ENCODE peak calls at places on chromosomes 6 and 20, in nine cellular contexts. One of them, this sample, is unnamed.

GRCh38 chr20:56687061-56687460 is 58.0 kb downstream of the TFAP2C start:
- DNase-seq in heart left ventricle: no peak
- DNase-seq in esophagus squamous epithelium: no peak
- DNase-seq in body of pancreas: no peak
- DNase-seq in tibial nerve: no peak
- DNase-seq in ovary: no peak
- DNase-seq in stomach: no peak
- DNase-seq in HepG2: no peak
- DNase-seq in adrenal gland: no peak
- DNase-seq in this sample: no peak

GRCh38 chr20:891121-892080 is 24.7 kb downstream of the ANGPT4 start:
- DNase-seq in heart left ventricle: peak
- DNase-seq in esophagus squamous epithelium: no peak
- DNase-seq in body of pancreas: peak
- DNase-seq in tibial nerve: peak
- DNase-seq in ovary: peak
- DNase-seq in stomach: no peak
- DNase-seq in HepG2: no peak
- DNase-seq in adrenal gland: peak
- DNase-seq in this sample: no peak

GRCh38 chr6:131136021-131136847 is 967 bp downstream of the AKAP7 start:
- DNase-seq in heart left ventricle: no peak
- DNase-seq in esophagus squamous epithelium: no peak
- DNase-seq in body of pancreas: peak
- DNase-seq in tibial nerve: peak
- DNase-seq in ovary: peak
- DNase-seq in stomach: no peak
- DNase-seq in HepG2: peak
- DNase-seq in adrenal gland: peak
- DNase-seq in this sample: no peak

GRCh38 chr6:113370508-113370907 is 486.6 kb upstream of the MARCKS start:
- DNase-seq in heart left ventricle: no peak
- DNase-seq in esophagus squamous epithelium: no peak
- DNase-seq in body of pancreas: no peak
- DNase-seq in tibial nerve: no peak
- DNase-seq in ovary: no peak
- DNase-seq in stomach: no peak
- DNase-seq in HepG2: no peak
- DNase-seq in adrenal gland: no peak
- DNase-seq in this sample: no peak

GRCh38 chr6:118810420-118811027 is 83.4 kb upstream of the ASF1A start:
- DNase-seq in heart left ventricle: no peak
- DNase-seq in esophagus squamous epithelium: no peak
- DNase-seq in body of pancreas: peak
- DNase-seq in tibial nerve: no peak
- DNase-seq in ovary: no peak
- DNase-seq in stomach: peak
- DNase-seq in HepG2: no peak
- DNase-seq in adrenal gland: no peak
- DNase-seq in this sample: no peak

GRCh38 chr6:109869398-109870165 is 108.5 kb upstream of the GPR6 start:
- DNase-seq in heart left ventricle: no peak
- DNase-seq in esophagus squamous epithelium: no peak
- DNase-seq in body of pancreas: peak
- DNase-seq in tibial nerve: no peak
- DNase-seq in ovary: peak
- DNase-seq in stomach: no peak
- DNase-seq in HepG2: no peak
- DNase-seq in adrenal gland: no peak
- DNase-seq in this sample: no peak

GRCh38 chr20:57545927-57546662 is 14.8 kb upstream of the PCK1 start:
- DNase-seq in heart left ventricle: no peak
- DNase-seq in esophagus squamous epithelium: no peak
- DNase-seq in body of pancreas: no peak
- DNase-seq in tibial nerve: no peak
- DNase-seq in ovary: no peak
- DNase-seq in stomach: no peak
- DNase-seq in HepG2: no peak
- DNase-seq in adrenal gland: no peak
- DNase-seq in this sample: no peak

GRCh38 chr20:36808317-36809257 is 35.0 kb upstream of the DSN1 start:
- DNase-seq in heart left ventricle: peak
- DNase-seq in esophagus squamous epithelium: no peak
- DNase-seq in body of pancreas: peak
- DNase-seq in tibial nerve: peak
- DNase-seq in ovary: no peak
- DNase-seq in stomach: peak
- DNase-seq in HepG2: peak
- DNase-seq in adrenal gland: peak
- DNase-seq in this sample: peak

GRCh38 chr6:112665815-112666214 is 318.7 kb downstream of the RFPL4B start:
- DNase-seq in heart left ventricle: no peak
- DNase-seq in esophagus squamous epithelium: no peak
- DNase-seq in body of pancreas: no peak
- DNase-seq in tibial nerve: no peak
- DNase-seq in ovary: no peak
- DNase-seq in stomach: no peak
- DNase-seq in HepG2: no peak
- DNase-seq in adrenal gland: no peak
- DNase-seq in this sample: no peak

GRCh38 chr20:5215592-5216304 is 88.9 kb downstream of the CDS2 start:
- DNase-seq in heart left ventricle: no peak
- DNase-seq in esophagus squamous epithelium: no peak
- DNase-seq in body of pancreas: no peak
- DNase-seq in tibial nerve: no peak
- DNase-seq in ovary: no peak
- DNase-seq in stomach: no peak
- DNase-seq in HepG2: no peak
- DNase-seq in adrenal gland: no peak
- DNase-seq in this sample: no peak

GRCh38 chr6:142993977-142994376 is 49.0 kb upstream of the HIVEP2 start:
- DNase-seq in heart left ventricle: no peak
- DNase-seq in esophagus squamous epithelium: no peak
- DNase-seq in body of pancreas: no peak
- DNase-seq in tibial nerve: no peak
- DNase-seq in ovary: no peak
- DNase-seq in stomach: no peak
- DNase-seq in HepG2: no peak
- DNase-seq in adrenal gland: no peak
- DNase-seq in this sample: no peak

GRCh38 chr6:90028995-90029635 is 134.8 kb downstream of the GJA10 start:
- DNase-seq in heart left ventricle: no peak
- DNase-seq in esophagus squamous epithelium: no peak
- DNase-seq in body of pancreas: no peak
- DNase-seq in tibial nerve: no peak
- DNase-seq in ovary: no peak
- DNase-seq in stomach: no peak
- DNase-seq in HepG2: no peak
- DNase-seq in adrenal gland: no peak
- DNase-seq in this sample: no peak

GRCh38 chr20:23032679-23033078 is 2.4 kb upstream of the SSTR4 start:
- DNase-seq in heart left ventricle: no peak
- DNase-seq in esophagus squamous epithelium: no peak
- DNase-seq in body of pancreas: no peak
- DNase-seq in tibial nerve: no peak
- DNase-seq in ovary: no peak
- DNase-seq in stomach: no peak
- DNase-seq in HepG2: no peak
- DNase-seq in adrenal gland: no peak
- DNase-seq in this sample: no peak

GRCh38 chr6:41921712-41921998 is 356 bp downstream of the BYSL start:
- DNase-seq in heart left ventricle: no peak
- DNase-seq in esophagus squamous epithelium: no peak
- DNase-seq in body of pancreas: no peak
- DNase-seq in tibial nerve: no peak
- DNase-seq in ovary: no peak
- DNase-seq in stomach: no peak
- DNase-seq in HepG2: no peak
- DNase-seq in adrenal gland: no peak
- DNase-seq in this sample: no peak

GRCh38 chr6:46350714-46351113 is 140.5 kb downstream of the RCAN2 start:
- DNase-seq in heart left ventricle: peak
- DNase-seq in esophagus squamous epithelium: no peak
- DNase-seq in body of pancreas: no peak
- DNase-seq in tibial nerve: no peak
- DNase-seq in ovary: no peak
- DNase-seq in stomach: no peak
- DNase-seq in HepG2: no peak
- DNase-seq in adrenal gland: no peak
- DNase-seq in this sample: no peak

GRCh38 chr6:31094389-31094881 is 17.9 kb downstream of the C6orf15 start:
- DNase-seq in heart left ventricle: no peak
- DNase-seq in esophagus squamous epithelium: no peak
- DNase-seq in body of pancreas: no peak
- DNase-seq in tibial nerve: no peak
- DNase-seq in ovary: no peak
- DNase-seq in stomach: no peak
- DNase-seq in HepG2: no peak
- DNase-seq in adrenal gland: no peak
- DNase-seq in this sample: no peak

GRCh38 chr6:163349001-163349680 is 65.4 kb upstream of the QKI start:
- DNase-seq in heart left ventricle: no peak
- DNase-seq in esophagus squamous epithelium: no peak
- DNase-seq in body of pancreas: no peak
- DNase-seq in tibial nerve: no peak
- DNase-seq in ovary: no peak
- DNase-seq in stomach: no peak
- DNase-seq in HepG2: no peak
- DNase-seq in adrenal gland: no peak
- DNase-seq in this sample: no peak

GRCh38 chr20:57397693-57398108 is 6.5 kb downstream of the RBM38 start:
- DNase-seq in heart left ventricle: peak
- DNase-seq in esophagus squamous epithelium: no peak
- DNase-seq in body of pancreas: no peak
- DNase-seq in tibial nerve: no peak
- DNase-seq in ovary: peak
- DNase-seq in stomach: peak
- DNase-seq in HepG2: no peak
- DNase-seq in adrenal gland: no peak
- DNase-seq in this sample: no peak

GRCh38 chr6:43807228-43808061 is 37.4 kb downstream of the VEGFA start:
- DNase-seq in heart left ventricle: no peak
- DNase-seq in esophagus squamous epithelium: no peak
- DNase-seq in body of pancreas: peak
- DNase-seq in tibial nerve: no peak
- DNase-seq in ovary: no peak
- DNase-seq in stomach: no peak
- DNase-seq in HepG2: peak
- DNase-seq in adrenal gland: no peak
- DNase-seq in this sample: no peak
- TF ChIP-seq POLR2A in heart left ventricle: no peak
- TF ChIP-seq POLR2A in esophagus squamous epithelium: no peak
- TF ChIP-seq POLR2A in body of pancreas: no peak
- TF ChIP-seq POLR2A in tibial nerve: no peak
- TF ChIP-seq POLR2A in ovary: no peak
- TF ChIP-seq POLR2A in stomach: no peak
- TF ChIP-seq POLR2A in HepG2: no peak
- TF ChIP-seq POLR2A in adrenal gland: no peak
- TF ChIP-seq POLR2A in this sample: no peak

GRCh38 chr6:68040312-68040778 is 594.7 kb upstream of the ADGRB3 start:
- DNase-seq in heart left ventricle: no peak
- DNase-seq in esophagus squamous epithelium: no peak
- DNase-seq in body of pancreas: no peak
- DNase-seq in tibial nerve: no peak
- DNase-seq in ovary: no peak
- DNase-seq in stomach: no peak
- DNase-seq in HepG2: no peak
- DNase-seq in adrenal gland: no peak
- DNase-seq in this sample: no peak

GRCh38 chr6:68038815-68039408 is 596.2 kb upstream of the ADGRB3 start:
- DNase-seq in heart left ventricle: no peak
- DNase-seq in esophagus squamous epithelium: no peak
- DNase-seq in body of pancreas: no peak
- DNase-seq in tibial nerve: no peak
- DNase-seq in ovary: no peak
- DNase-seq in stomach: no peak
- DNase-seq in HepG2: no peak
- DNase-seq in adrenal gland: no peak
- DNase-seq in this sample: no peak

GRCh38 chr6:68039641-68040311 is 595.3 kb upstream of the ADGRB3 start:
- DNase-seq in heart left ventricle: no peak
- DNase-seq in esophagus squamous epithelium: no peak
- DNase-seq in body of pancreas: no peak
- DNase-seq in tibial nerve: no peak
- DNase-seq in ovary: no peak
- DNase-seq in stomach: no peak
- DNase-seq in HepG2: no peak
- DNase-seq in adrenal gland: no peak
- DNase-seq in this sample: no peak

GRCh38 chr6:68042339-68043121 is 592.6 kb upstream of the ADGRB3 start:
- DNase-seq in heart left ventricle: no peak
- DNase-seq in esophagus squamous epithelium: no peak
- DNase-seq in body of pancreas: no peak
- DNase-seq in tibial nerve: no peak
- DNase-seq in ovary: no peak
- DNase-seq in stomach: no peak
- DNase-seq in HepG2: no peak
- DNase-seq in adrenal gland: no peak
- DNase-seq in this sample: no peak

DNA sequence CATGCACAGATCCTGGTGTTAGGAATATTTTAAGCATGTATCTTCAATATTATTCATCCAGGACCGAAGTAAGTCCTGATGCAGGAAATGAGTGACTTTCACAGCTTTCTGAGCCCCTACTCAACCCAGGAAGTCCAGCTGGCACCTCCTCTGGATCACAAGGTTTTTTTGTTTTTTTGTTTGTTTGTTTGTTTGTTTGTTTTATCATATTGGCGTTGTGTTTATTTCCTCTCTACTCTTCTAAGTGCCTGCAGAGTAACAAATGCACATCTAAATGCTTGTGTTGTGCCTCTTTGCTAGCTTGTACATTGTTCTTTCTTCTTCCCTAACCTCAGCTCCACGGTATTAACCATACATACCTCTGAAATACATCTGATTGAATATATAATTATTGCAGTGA is 594.3 kb upstream of the ADGRB3 start:
- DNase-seq in heart left ventricle: no peak
- DNase-seq in esophagus squamous epithelium: no peak
- DNase-seq in body of pancreas: no peak
- DNase-seq in tibial nerve: no peak
- DNase-seq in ovary: no peak
- DNase-seq in stomach: no peak
- DNase-seq in HepG2: no peak
- DNase-seq in adrenal gland: no peak
- DNase-seq in this sample: no peak
- TF ChIP-seq POLR2A in heart left ventricle: no peak
- TF ChIP-seq POLR2A in esophagus squamous epithelium: no peak
- TF ChIP-seq POLR2A in body of pancreas: no peak
- TF ChIP-seq POLR2A in tibial nerve: no peak
- TF ChIP-seq POLR2A in ovary: no peak
- TF ChIP-seq POLR2A in stomach: no peak
- TF ChIP-seq POLR2A in HepG2: no peak
- TF ChIP-seq POLR2A in adrenal gland: no peak
- TF ChIP-seq POLR2A in this sample: no peak

GRCh38 chr6:32979720-32980487 is 11.5 kb downstream of the BRD2 start:
- DNase-seq in heart left ventricle: no peak
- DNase-seq in esophagus squamous epithelium: no peak
- DNase-seq in body of pancreas: no peak
- DNase-seq in tibial nerve: no peak
- DNase-seq in ovary: no peak
- DNase-seq in stomach: no peak
- DNase-seq in HepG2: no peak
- DNase-seq in adrenal gland: no peak
- DNase-seq in this sample: no peak
- TF ChIP-seq POLR2A in heart left ventricle: no peak
- TF ChIP-seq POLR2A in esophagus squamous epithelium: no peak
- TF ChIP-seq POLR2A in body of pancreas: no peak
- TF ChIP-seq POLR2A in tibial nerve: no peak
- TF ChIP-seq POLR2A in ovary: no peak
- TF ChIP-seq POLR2A in stomach: no peak
- TF ChIP-seq POLR2A in HepG2: peak
- TF ChIP-seq POLR2A in adrenal gland: no peak
- TF ChIP-seq POLR2A in this sample: no peak

GRCh38 chr6:83183082-83183828 is 9.8 kb downstream of the PGM3 start:
- DNase-seq in heart left ventricle: peak
- DNase-seq in esophagus squamous epithelium: no peak
- DNase-seq in body of pancreas: no peak
- DNase-seq in tibial nerve: no peak
- DNase-seq in ovary: no peak
- DNase-seq in stomach: no peak
- DNase-seq in HepG2: no peak
- DNase-seq in adrenal gland: peak
- DNase-seq in this sample: peak
- TF ChIP-seq POLR2A in heart left ventricle: no peak
- TF ChIP-seq POLR2A in esophagus squamous epithelium: no peak
- TF ChIP-seq POLR2A in body of pancreas: no peak
- TF ChIP-seq POLR2A in tibial nerve: no peak
- TF ChIP-seq POLR2A in ovary: no peak
- TF ChIP-seq POLR2A in stomach: no peak
- TF ChIP-seq POLR2A in HepG2: no peak
- TF ChIP-seq POLR2A in adrenal gland: no peak
- TF ChIP-seq POLR2A in this sample: no peak

This sample was measured in H54.